ENCODE peak calls at places on chromosomes 1 and 21, in eight cellular contexts. V is psoas muscle, F is WTC11, I is left ventricle myocardium inferior, A is tibial nerve, Z is endothelial cell, X is A549, R is BJ. S is an unnamed sample.

GRCh38 chr1:54474500-54475235 is 68.5 kb upstream of the SSBP3 start:
- DNase-seq in Z (no peak), I (no peak), X (no peak), F (peak), V (peak), A (no peak), R (no peak), S (peak)

GRCh38 chr21:43613755-43614638 is 45.3 kb downstream of the HSF2BP start:
- DNase-seq in F (no peak), A (no peak), V (no peak), R (no peak), Z (no peak), X (no peak), I (no peak), S (no peak)

GRCh38 chr1:24285231-24285630 is 33.9 kb upstream of the GRHL3 start:
- DNase-seq in V (no peak), X (no peak), Z (no peak), R (no peak), I (no peak), F (no peak), A (no peak), S (no peak)

GRCh38 chr21:28543975-28544374 is 448.7 kb downstream of the LTN1 start:
- DNase-seq in R (no peak), X (no peak), Z (no peak), I (no peak), V (no peak), F (no peak), A (no peak), S (no peak)

GRCh38 chr1:111392042-111392441 is 35.5 kb downstream of the OVGP1 start:
- DNase-seq in Z (no peak), A (no peak), R (no peak), X (no peak), V (no peak), F (no peak), I (no peak), S (no peak)

GRCh38 chr1:206854401-206855129 is 10.9 kb upstream of the IL20 start:
- DNase-seq in I (no peak), A (no peak), Z (no peak), V (no peak), F (no peak), R (no peak), X (no peak), S (no peak)

GRCh38 chr21:36847189-36847588 is 119.3 kb downstream of the HLCS start:
- DNase-seq in V (no peak), Z (no peak), A (no peak), X (peak), F (no peak), R (peak), I (no peak), S (no peak)

GRCh38 chr1:180482425-180483275 is 19.7 kb downstream of the ACBD6 start:
- DNase-seq in I (no peak), V (no peak), R (no peak), X (peak), Z (peak), F (no peak), A (no peak), S (no peak)

GRCh38 chr1:151133339-151133761 is 13.1 kb downstream of the SEMA6C start:
- DNase-seq in A (no peak), Z (no peak), X (no peak), R (no peak), F (peak), V (no peak), I (no peak), S (peak)

GRCh38 chr1:178927003-178927402 is 56.1 kb upstream of the ANGPTL1 start:
- DNase-seq in Z (no peak), I (no peak), X (no peak), R (no peak), F (no peak), A (no peak), V (no peak), S (no peak)

GRCh38 chr21:17506936-17507335 is 5.9 kb upstream of the CXADR start:
- DNase-seq in Z (no peak), X (no peak), A (no peak), F (no peak), R (no peak), I (no peak), V (no peak), S (no peak)

GRCh38 chr1:71521655-71522264 is 440.9 kb upstream of the ZRANB2 start:
- DNase-seq in A (no peak), Z (peak), X (no peak), I (no peak), V (peak), F (peak), R (no peak), S (peak)

GRCh38 chr1:68010094-68010493 is 40.3 kb downstream of the DIRAS3 start:
- DNase-seq in F (no peak), Z (no peak), X (no peak), R (no peak), I (no peak), A (no peak), V (no peak), S (no peak)

GRCh38 chr1:7299994-7300393 is 471.1 kb upstream of the VAMP3 start:
- DNase-seq in X (peak), A (no peak), R (peak), I (no peak), V (no peak), F (no peak), Z (no peak), S (no peak)

GRCh38 chr1:203839081-203839480 is 22.3 kb upstream of the SNRPE start:
- DNase-seq in V (no peak), Z (no peak), I (no peak), R (no peak), F (no peak), A (no peak), X (no peak), S (no peak)

GRCh38 chr1:27960762-27961645 is 1.2 kb downstream of the XKR8 start:
- DNase-seq in F (no peak), A (no peak), R (no peak), V (no peak), X (no peak), Z (no peak), I (no peak), S (no peak)

GRCh38 chr1:234114648-234115307 is 210.3 kb downstream of the SLC35F3 start:
- DNase-seq in X (peak), A (no peak), I (no peak), R (no peak), F (peak), V (no peak), Z (peak), S (peak)

GRCh38 chr1:208131631-208132286 is 112.4 kb downstream of the PLXNA2 start:
- DNase-seq in R (no peak), Z (no peak), V (no peak), A (no peak), F (no peak), X (no peak), I (no peak), S (no peak)

GRCh38 chr21:40595806-40596205 is 251.2 kb downstream of the DSCAM start:
- DNase-seq in A (no peak), F (no peak), R (no peak), I (no peak), X (no peak), V (no peak), Z (no peak), S (no peak)

GRCh38 chr1:3505161-3505560 is 50.7 kb downstream of the ARHGEF16 start:
- DNase-seq in I (no peak), Z (no peak), X (no peak), A (no peak), V (no peak), F (no peak), R (no peak), S (no peak)

GRCh38 chr21:42255038-42255601 is 36.2 kb downstream of the ABCG1 start:
- DNase-seq in I (no peak), V (no peak), Z (no peak), X (no peak), F (no peak), A (no peak), R (no peak), S (no peak)

GRCh38 chr1:102099916-102100315 is 103.2 kb upstream of the OLFM3 start:
- DNase-seq in A (no peak), I (no peak), R (no peak), V (no peak), F (no peak), Z (no peak), X (no peak), S (no peak)

GRCh38 chr1:235866207-235866912 is at the start of gene LYST:
- DNase-seq in Z (peak), I (peak), R (no peak), A (peak), V (no peak), X (peak), F (peak), S (peak)

GRCh38 chr1:38424677-38425076 is 378.1 kb upstream of the POU3F1 start:
- DNase-seq in I (no peak), V (no peak), F (no peak), Z (no peak), A (no peak), R (no peak), X (no peak), S (no peak)

GRCh38 chr1:109269981-109270622 is 12.8 kb downstream of the PSRC1 start:
- DNase-seq in I (no peak), X (no peak), A (no peak), F (no peak), R (no peak), V (no peak), Z (no peak), S (no peak)

GRCh38 chr1:177077734-177078489 is 86.6 kb downstream of the ASTN1 start:
- DNase-seq in F (no peak), A (no peak), X (no peak), V (no peak), R (peak), Z (no peak), I (no peak), S (no peak)

GRCh38 chr1:169484683-169485426 is 889 bp downstream of the SLC19A2 start:
- DNase-seq in Z (no peak), F (no peak), A (peak), I (peak), R (no peak), X (peak), V (peak), S (no peak)

GRCh38 chr21:44454747-44455523 is at the start of gene LRRC3:
- DNase-seq in A (peak), I (peak), Z (peak), V (peak), F (peak), X (peak), R (peak), S (peak)

GRCh38 chr1:9180077-9180819 is 51.3 kb upstream of the GPR157 start:
- DNase-seq in A (no peak), F (no peak), Z (no peak), X (peak), I (no peak), R (no peak), V (no peak), S (no peak)

GRCh38 chr1:84869750-84870149 is 23.3 kb downstream of the LPAR3 start:
- DNase-seq in R (peak), F (no peak), Z (no peak), V (no peak), A (no peak), I (no peak), X (no peak), S (no peak)

GRCh38 chr1:7388488-7389185 is 382.5 kb upstream of the VAMP3 start:
- DNase-seq in Z (no peak), I (peak), X (no peak), R (no peak), F (no peak), A (no peak), V (no peak), S (no peak)

GRCh38 chr1:216523043-216523442 is 99.8 kb upstream of the USH2A start:
- DNase-seq in Z (no peak), I (no peak), V (no peak), X (no peak), A (no peak), R (no peak), F (no peak), S (no peak)

GRCh38 chr1:180542113-180542512 is 16.7 kb upstream of the OVAAL start:
- DNase-seq in Z (no peak), V (no peak), I (no peak), R (no peak), X (no peak), A (no peak), F (no peak), S (no peak)

GRCh38 chr1:112453876-112454275 is 54.9 kb upstream of the WNT2B start:
- DNase-seq in F (no peak), V (no peak), R (no peak), A (no peak), X (no peak), Z (no peak), I (no peak), S (no peak)

GRCh38 chr1:53918343-53918742 is 24.4 kb downstream of the DIO1 start:
- DNase-seq in X (no peak), R (no peak), Z (no peak), V (no peak), F (no peak), I (no peak), A (no peak), S (no peak)

GRCh38 chr1:153608089-153608672 is 4.8 kb downstream of the S100A16 start:
- DNase-seq in R (no peak), X (no peak), A (no peak), Z (no peak), F (no peak), V (no peak), I (no peak), S (no peak)

GRCh38 chr1:160975026-160975425 is 20.4 kb upstream of the ITLN2 start:
- DNase-seq in F (no peak), R (no peak), X (no peak), A (no peak), V (no peak), Z (no peak), I (no peak), S (no peak)

GRCh38 chr1:163561570-163562295 is 240.0 kb downstream of the NUF2 start:
- DNase-seq in R (no peak), A (no peak), V (no peak), I (no peak), F (peak), Z (peak), X (no peak), S (no peak)

GRCh38 chr1:39538531-39539251 is 37.9 kb downstream of the PABPC4 start:
- DNase-seq in V (no peak), R (no peak), I (no peak), Z (no peak), X (no peak), F (no peak), A (no peak), S (no peak)

GRCh38 chr1:39542924-39543323 is 33.7 kb downstream of the PABPC4 start:
- DNase-seq in A (no peak), V (no peak), F (no peak), R (no peak), Z (no peak), X (no peak), I (no peak), S (no peak)

GRCh38 chr1:39540504-39541031 is 36.0 kb downstream of the PABPC4 start:
- DNase-seq in V (peak), R (no peak), X (no peak), A (peak), I (peak), F (no peak), Z (no peak), S (no peak)

GRCh38 chr1:39544327-39544726 is 32.3 kb downstream of the PABPC4 start:
- DNase-seq in Z (no peak), V (no peak), X (no peak), A (no peak), F (no peak), R (no peak), I (no peak), S (no peak)

DNA sequence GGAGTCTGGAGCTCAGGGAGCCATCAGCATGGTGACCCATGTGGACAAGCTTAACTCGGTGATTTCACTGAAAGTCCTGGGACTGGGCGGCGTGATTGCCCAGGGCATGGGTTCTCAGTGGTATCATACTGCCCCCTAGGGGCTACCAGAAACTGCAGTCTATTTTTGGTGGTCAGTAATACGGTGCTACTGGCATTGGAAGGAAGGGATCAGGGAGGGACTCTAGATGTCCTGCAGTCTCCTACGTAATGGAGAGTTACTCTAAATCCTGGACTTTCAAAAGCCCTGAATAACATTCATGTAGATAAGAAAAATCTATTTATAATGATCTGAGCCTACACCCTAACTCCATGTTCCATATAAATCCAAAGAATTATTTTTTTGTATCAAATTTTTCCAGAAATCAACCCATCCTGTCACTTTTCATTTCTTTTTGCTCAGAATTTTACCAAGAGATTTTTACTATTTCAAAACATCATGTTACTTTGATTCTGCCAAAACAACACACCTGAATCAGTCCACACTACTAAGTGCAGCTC is 37.3 kb downstream of the PABPC4 start:
- DNase-seq in F (peak), R (no peak), I (peak), X (peak), Z (peak), A (peak), V (peak), S (peak)
- TF ChIP-seq CTCF in F (peak), R (peak), I (peak), X (peak), Z (peak), A (peak), V (peak), S (peak)

DNA sequence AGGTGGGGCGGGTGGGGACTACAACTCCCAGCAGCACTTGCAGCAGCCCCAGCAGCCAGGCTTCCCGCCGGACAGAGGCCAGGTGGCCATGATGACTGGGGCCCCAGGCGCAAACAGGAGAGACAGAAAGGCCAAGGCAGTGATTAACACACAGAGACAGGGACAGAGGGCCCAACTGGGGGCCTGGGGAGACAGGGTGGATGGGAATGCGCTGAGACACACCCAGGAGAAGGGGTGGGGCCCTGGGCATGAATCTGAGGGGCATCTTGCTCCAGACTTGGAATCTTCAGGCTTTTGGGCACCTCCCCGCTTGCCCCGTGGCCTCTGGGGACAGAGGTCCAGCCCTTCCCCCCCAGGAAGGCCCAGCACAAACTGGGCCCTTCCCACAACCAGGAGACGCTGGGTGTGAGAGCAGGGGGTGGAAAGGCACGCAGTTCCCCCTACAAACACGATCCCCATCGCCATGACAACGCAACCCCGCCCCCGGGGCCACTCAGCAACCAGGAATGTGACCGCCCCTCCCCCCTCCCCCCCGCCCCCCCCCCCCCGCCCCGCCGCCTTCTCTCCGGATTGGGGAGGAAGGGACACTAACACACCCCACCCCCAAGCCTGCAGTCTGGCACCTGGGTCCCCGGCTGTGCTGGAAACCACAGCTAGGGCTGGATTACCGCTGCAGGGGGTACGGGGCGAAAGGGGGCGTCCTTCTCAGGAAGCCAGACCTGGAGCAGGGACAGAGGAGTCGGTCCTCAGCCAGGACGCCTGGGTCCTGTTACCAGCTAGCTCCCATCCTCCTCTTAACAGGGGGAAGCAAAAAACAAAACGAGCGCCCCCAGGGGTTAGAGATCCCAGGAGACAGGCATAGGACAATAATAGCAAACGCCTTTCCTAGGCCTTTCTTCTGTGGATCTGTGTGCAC is 4.5 kb downstream of the HDGF start:
- DNase-seq in R (peak), F (peak), I (peak), Z (peak), V (peak), A (peak), X (peak), S (peak)
- TF ChIP-seq CTCF in R (peak), F (no peak), I (peak), Z (no peak), V (no peak), A (no peak), X (peak), S (no peak)

DNA sequence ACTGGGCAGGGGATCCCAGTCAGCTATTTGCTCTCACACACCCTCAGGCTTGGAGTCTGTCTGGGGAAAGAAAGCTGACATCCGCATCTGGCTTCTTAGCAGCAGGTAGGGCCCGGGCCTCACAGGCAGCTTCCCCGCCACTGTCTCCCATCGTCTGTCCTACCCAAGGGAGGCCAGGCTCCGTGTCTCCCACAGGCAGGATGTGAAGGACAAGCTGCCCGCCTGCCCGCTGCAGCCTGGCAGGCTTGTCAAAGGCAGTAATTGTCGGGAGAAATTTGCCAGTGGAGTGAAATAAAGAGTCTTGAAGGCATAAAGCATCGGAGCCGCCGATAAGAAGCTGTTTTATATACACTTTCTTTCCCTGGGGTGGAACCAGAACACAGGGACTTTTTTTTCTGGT is 44.0 kb upstream of the DISP3 start:
- DNase-seq in Z (no peak), F (no peak), X (no peak), I (no peak), V (no peak), R (no peak), A (no peak), S (no peak)
- TF ChIP-seq CTCF in Z (no peak), F (no peak), X (no peak), I (no peak), V (no peak), R (no peak), A (no peak), S (no peak)

GRCh38 chr1:114428083-114428754 is 82.8 kb downstream of the TRIM33 start:
- DNase-seq in I (no peak), A (no peak), X (no peak), V (no peak), Z (no peak), R (no peak), F (no peak), S (no peak)
- TF ChIP-seq CTCF in I (peak), A (no peak), X (peak), V (peak), Z (peak), R (peak), F (no peak), S (peak)

DNA sequence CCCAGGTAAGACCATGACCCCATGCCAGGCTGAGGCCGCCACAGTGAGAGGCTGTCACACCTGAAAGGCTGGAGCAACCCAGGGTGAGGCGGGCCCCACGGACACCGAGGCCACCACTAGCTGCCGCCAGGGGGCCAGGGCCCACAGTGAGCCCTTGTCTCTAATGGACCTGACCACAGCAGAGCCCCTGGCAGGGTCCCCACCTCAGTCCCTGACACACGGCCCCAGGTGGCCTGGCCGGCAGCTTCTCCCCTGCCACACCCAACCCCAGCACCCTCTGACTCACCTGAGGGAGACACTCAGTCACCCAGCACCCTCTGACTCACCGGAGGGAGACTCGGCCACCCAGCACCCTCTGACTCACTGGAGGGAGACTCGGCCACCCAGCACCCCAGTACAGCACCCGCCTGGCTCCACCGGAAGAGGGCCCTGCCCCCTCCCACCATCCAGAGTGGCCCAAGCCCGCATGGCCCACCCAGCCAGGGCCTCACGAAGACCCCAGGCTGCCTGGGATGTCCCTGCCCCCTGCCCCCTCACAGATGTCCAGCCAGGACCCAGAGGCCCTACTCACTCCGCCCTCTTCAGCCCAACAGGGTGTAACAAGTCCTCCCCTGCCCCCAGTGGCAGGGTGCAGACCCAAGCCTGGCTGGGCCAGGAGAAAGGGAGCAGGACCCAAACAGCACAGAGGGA is 4.4 kb downstream of the DVL1 start:
- DNase-seq in R (no peak), A (no peak), V (peak), I (no peak), X (peak), Z (peak), F (peak), S (peak)
- TF ChIP-seq CTCF in R (peak), A (no peak), V (peak), I (peak), X (peak), Z (peak), F (peak), S (peak)